ENCODE peak calls at places on chromosome 1, in six cellular contexts. O, D, Z, H, G and R are unnamed samples.

GRCh38 chr1:36807262-36807661 is 227.1 kb downstream of the GRIK3 start:
- DNase-seq in H (no peak), G (no peak), O (no peak), D (no peak), Z (peak; percentile 30), R (no peak)

GRCh38 chr1:241641748-241642592 is 1.8 kb upstream of the CHML start:
- DNase-seq in G (no peak), O (no peak), D (peak; percentile 46), Z (no peak), H (peak; percentile 56), R (no peak)

GRCh38 chr1:119101563-119101962 is 38.9 kb downstream of the WARS2 start:
- DNase-seq in G (no peak), D (peak; percentile 13), Z (no peak), O (no peak), H (no peak), R (no peak)

GRCh38 chr1:40663324-40664166 is 1.9 kb downstream of the RIMS3 start:
- DNase-seq in O (no peak), Z (no peak), D (no peak), G (no peak), H (no peak), R (no peak)

GRCh38 chr1:21884456-21885235 is 52.5 kb downstream of the HSPG2 start:
- DNase-seq in H (no peak), D (no peak), Z (no peak), O (no peak), G (no peak), R (no peak)

GRCh38 chr1:157363660-157364140 is 188.6 kb downstream of the FCRL5 start:
- DNase-seq in H (no peak), D (peak; percentile 59), Z (peak; percentile 27), G (no peak), O (peak; percentile 24), R (peak; percentile 12)

GRCh38 chr1:47432071-47433036 is 5.5 kb upstream of the FOXD2 start:
- DNase-seq in D (peak; percentile 79), G (no peak), O (no peak), H (no peak), Z (peak; percentile 83), R (peak; percentile 71)

GRCh38 chr1:233664804-233665574 is 51.1 kb downstream of the KCNK1 start:
- DNase-seq in O (no peak), D (no peak), Z (no peak), H (no peak), G (no peak), R (no peak)

GRCh38 chr1:108742268-108742667 is 4.2 kb upstream of the STXBP3 start:
- DNase-seq in D (no peak), H (no peak), G (no peak), O (no peak), Z (peak; percentile 50), R (no peak)

GRCh38 chr1:101124405-101124804 is 98.8 kb upstream of the DPH5 start:
- DNase-seq in Z (no peak), O (no peak), D (no peak), G (no peak), H (no peak), R (no peak)

GRCh38 chr1:37169743-37170275 is 135.5 kb upstream of the GRIK3 start:
- DNase-seq in Z (no peak), D (no peak), G (no peak), H (no peak), O (no peak), R (no peak)

GRCh38 chr1:208166340-208167138 is 77.6 kb downstream of the PLXNA2 start:
- DNase-seq in H (no peak), D (no peak), O (no peak), Z (no peak), G (no peak), R (no peak)

GRCh38 chr1:154863702-154864174 is 6.3 kb downstream of the KCNN3 start:
- DNase-seq in D (no peak), O (no peak), Z (no peak), G (no peak), H (no peak), R (no peak)

GRCh38 chr1:22502167-22502566 is 50.5 kb downstream of the ZBTB40 start:
- DNase-seq in G (no peak), D (no peak), H (no peak), O (no peak), Z (no peak), R (no peak)

GRCh38 chr1:42177551-42177981 is 13.0 kb upstream of the GUCA2A start:
- DNase-seq in H (no peak), Z (peak; percentile 86), D (peak; percentile 61), O (no peak), G (no peak), R (peak; percentile 54)

GRCh38 chr1:154565876-154566275 is 1.7 kb upstream of the CHRNB2 start:
- DNase-seq in D (no peak), Z (no peak), G (no peak), H (no peak), O (no peak), R (no peak)

GRCh38 chr1:12426030-12426429 is 192.0 kb downstream of the DHRS3 start:
- DNase-seq in H (no peak), G (no peak), O (no peak), Z (no peak), D (no peak), R (no peak)

GRCh38 chr1:111221633-111222286 is 5.8 kb upstream of the CHI3L2 start:
- DNase-seq in G (no peak), O (peak; percentile 43), D (no peak), Z (peak; percentile 27), H (no peak), R (no peak)

GRCh38 chr1:219676012-219676770 is 63.3 kb upstream of the ZC3H11B start:
- DNase-seq in O (no peak), H (no peak), Z (no peak), D (no peak), G (no peak), R (no peak)

GRCh38 chr1:202010042-202011015 is at the start of gene ELF3:
- DNase-seq in Z (no peak), H (no peak), O (no peak), D (no peak), G (no peak), R (no peak)

GRCh38 chr1:8211620-8212442 is 106.1 kb upstream of the SLC45A1 start:
- DNase-seq in H (peak; percentile 92), G (peak; percentile 78), D (peak; percentile 79), O (no peak), Z (no peak), R (peak; percentile 93)

GRCh38 chr1:46569116-46569515 is 17.7 kb upstream of the KNCN start:
- DNase-seq in O (no peak), H (no peak), Z (no peak), D (no peak), G (peak; percentile 15), R (no peak)

GRCh38 chr1:7207875-7208646 is 422.8 kb downstream of the CAMTA1 start:
- DNase-seq in O (no peak), Z (peak; percentile 60), D (peak; percentile 69), H (no peak), G (no peak), R (peak; percentile 41)

GRCh38 chr1:230171337-230172015 is 104.4 kb downstream of the GALNT2 start:
- DNase-seq in H (peak; percentile 60), O (no peak), Z (no peak), D (peak; percentile 22), G (no peak), R (no peak)

GRCh38 chr1:3287656-3288160 is 166.8 kb upstream of the ARHGEF16 start:
- DNase-seq in Z (no peak), H (no peak), D (no peak), O (no peak), G (no peak), R (no peak)

GRCh38 chr1:46519209-46519608 is 29.6 kb downstream of the DMBX1 start:
- DNase-seq in Z (no peak), H (no peak), D (no peak), O (no peak), G (no peak), R (no peak)

GRCh38 chr1:205355054-205355453 is 1.7 kb downstream of the KLHDC8A start:
- DNase-seq in Z (peak; percentile 67), D (no peak), G (no peak), O (no peak), H (no peak), R (no peak)

GRCh38 chr1:50829010-50829958 is 130.8 kb downstream of the FAF1 start:
- DNase-seq in H (no peak), D (no peak), G (no peak), O (no peak), Z (no peak), R (no peak)

GRCh38 chr1:169118227-169118626 is 11.7 kb downstream of the ATP1B1 start:
- DNase-seq in H (no peak), G (no peak), O (no peak), D (no peak), Z (no peak), R (no peak)

GRCh38 chr1:235923466-235924008 is 56.8 kb upstream of the LYST start:
- DNase-seq in G (no peak), Z (no peak), O (no peak), H (no peak), D (peak; percentile 36), R (no peak)

GRCh38 chr1:47776554-47777156 is 220.5 kb downstream of the TRABD2B start:
- DNase-seq in D (no peak), G (no peak), O (no peak), Z (no peak), H (no peak), R (no peak)

GRCh38 chr1:18188820-18189517 is 81.4 kb downstream of the IGSF21 start:
- DNase-seq in D (no peak), H (no peak), O (no peak), Z (no peak), G (no peak), R (no peak)

GRCh38 chr1:118371612-118372011 is 186.6 kb upstream of the SPAG17 start:
- DNase-seq in O (no peak), D (no peak), G (no peak), Z (no peak), H (no peak), R (no peak)

GRCh38 chr1:226868726-226869125 is 1.7 kb upstream of the PSEN2 start:
- DNase-seq in Z (no peak), G (no peak), H (no peak), D (no peak), O (no peak), R (no peak)

GRCh38 chr1:152107289-152107983 is 7.8 kb downstream of the TCHH start:
- DNase-seq in G (no peak), D (no peak), H (no peak), Z (no peak), O (no peak), R (no peak)

GRCh38 chr1:59128784-59129227 is 168.1 kb upstream of the FGGY start:
- DNase-seq in O (no peak), Z (no peak), D (peak; percentile 36), G (no peak), H (peak; percentile 92), R (no peak)